ENCODE peak calls at places on chromosomes 11 and 22, in five cellular contexts. T is stimulated activated naive CD8-positive, alpha-beta T cell treated with anti-CD3 and anti-CD28 coated beads, Interleukin-15, amount 100 ng/mL, for 72 hours; Q is HCT116; D is effector CD8-positive, alpha-beta T cell; V is NCI-H1092 treated with DMSO at 0.1 percent for 48 hours. M is an unnamed sample.

GRCh38 chr11:129331871-129332274 is 43.8 kb upstream of the BARX2 start:
- DNase-seq in T (peak), Q (peak), D (peak), V (peak), M (peak)

GRCh38 chr11:105861225-105861624 is 160.8 kb downstream of the MSANTD4 start:
- DNase-seq in T (no peak), Q (no peak), D (no peak), V (peak), M (peak)

GRCh38 chr11:34566209-34566551 is 52.6 kb upstream of the ELF5 start:
- DNase-seq in T (no peak), Q (no peak), D (no peak), V (no peak), M (no peak)

GRCh38 chr11:129374081-129374992 is 1.3 kb upstream of the BARX2 start:
- DNase-seq in T (peak), Q (no peak), D (no peak), V (no peak), M (no peak)

GRCh38 chr11:35303596-35304392 is 115.6 kb downstream of the SLC1A2 start:
- DNase-seq in T (no peak), Q (no peak), D (no peak), V (no peak), M (no peak)

GRCh38 chr11:36456136-36456535 is 53.9 kb downstream of the TRAF6 start:
- DNase-seq in T (no peak), Q (no peak), D (no peak), V (no peak), M (no peak)

GRCh38 chr22:37020192-37020479 is 594 bp downstream of the MPST start:
- DNase-seq in T (no peak), Q (peak), D (no peak), V (peak), M (no peak)

GRCh38 chr11:110249066-110249465 is 47.3 kb downstream of the RDX start:
- DNase-seq in T (no peak), Q (no peak), D (no peak), V (no peak), M (no peak)

GRCh38 chr11:72712876-72713275 is 38.7 kb upstream of the PDE2A start:
- DNase-seq in T (no peak), Q (no peak), D (no peak), V (no peak), M (no peak)

GRCh38 chr11:28049338-28050216 is 58.4 kb downstream of the KIF18A start:
- DNase-seq in T (no peak), Q (peak), D (no peak), V (no peak), M (no peak)

GRCh38 chr22:29727248-29727551 is 7.4 kb downstream of the CABP7 start:
- DNase-seq in T (no peak), Q (no peak), D (no peak), V (peak), M (no peak)

GRCh38 chr22:21866821-21867527 is 471 bp downstream of the MAPK1 start:
- DNase-seq in T (peak), Q (no peak), D (no peak), V (peak), M (no peak)

GRCh38 chr11:11241284-11241683 is 111.8 kb downstream of the CSNK2A3 start:
- DNase-seq in T (no peak), Q (no peak), D (no peak), V (no peak), M (no peak)

GRCh38 chr22:47032091-47032943 is 269.9 kb downstream of the TBC1D22A start:
- DNase-seq in T (no peak), Q (no peak), D (no peak), V (no peak), M (no peak)

GRCh38 chr11:122977455-122978302 is 4.0 kb downstream of the BSX start:
- DNase-seq in T (no peak), Q (no peak), D (no peak), V (no peak), M (peak)

GRCh38 chr22:50258361-50259292 is 2.9 kb downstream of the MAPK12 start:
- DNase-seq in T (no peak), Q (no peak), D (no peak), V (no peak), M (no peak)

GRCh38 chr11:65639623-65640482 is 2.0 kb downstream of the SIPA1 start:
- DNase-seq in T (peak), Q (no peak), D (peak), V (no peak), M (no peak)

GRCh38 chr22:38318792-38319773 is 1.9 kb upstream of the CSNK1E start:
- DNase-seq in T (no peak), Q (no peak), D (no peak), V (no peak), M (no peak)

GRCh38 chr11:74311352-74311926 is at the start of gene P4HA3:
- DNase-seq in T (peak), Q (peak), D (peak), V (peak), M (peak)

GRCh38 chr11:128421577-128421976 is 165.8 kb downstream of the ETS1 start:
- DNase-seq in T (no peak), Q (no peak), D (no peak), V (no peak), M (no peak)

M was measured in NCI-H2029.